ENCODE peak calls at places on chromosomes 13 and 19, in four cellular contexts. One of them, this sample, is unnamed.

GRCh38 chr13:72230131-72230530 is 363.1 kb upstream of the DACH1 start:
- DNase-seq in AG09309: no peak
- DNase-seq in astrocyte: no peak
- DNase-seq in right atrium auricular region: no peak
- DNase-seq in this sample: no peak

GRCh38 chr13:102651392-102651791 is 43.5 kb downstream of the METTL21C start:
- DNase-seq in AG09309: no peak
- DNase-seq in astrocyte: peak
- DNase-seq in right atrium auricular region: no peak
- DNase-seq in this sample: no peak

GRCh38 chr13:80379245-80379644 is 38.3 kb upstream of the SPRY2 start:
- DNase-seq in AG09309: no peak
- DNase-seq in astrocyte: peak
- DNase-seq in right atrium auricular region: no peak
- DNase-seq in this sample: no peak

GRCh38 chr19:46297700-46298476 is 1.0 kb downstream of the HIF3A start:
- DNase-seq in AG09309: no peak
- DNase-seq in astrocyte: no peak
- DNase-seq in right atrium auricular region: peak
- DNase-seq in this sample: no peak

GRCh38 chr13:37225414-37226047 is 120.1 kb upstream of the CSNK1A1L start:
- DNase-seq in AG09309: peak
- DNase-seq in astrocyte: peak
- DNase-seq in right atrium auricular region: no peak
- DNase-seq in this sample: no peak

GRCh38 chr19:46927893-46928292 is 67.1 kb downstream of the ARHGAP35 start:
- DNase-seq in AG09309: no peak
- DNase-seq in astrocyte: no peak
- DNase-seq in right atrium auricular region: no peak
- DNase-seq in this sample: no peak

GRCh38 chr19:7450243-7451223 is 38.3 kb downstream of the PEX11G start:
- DNase-seq in AG09309: peak
- DNase-seq in astrocyte: peak
- DNase-seq in right atrium auricular region: no peak
- DNase-seq in this sample: no peak

GRCh38 chr13:93956416-93956815 is 523.1 kb downstream of the DCT start:
- DNase-seq in AG09309: no peak
- DNase-seq in astrocyte: peak
- DNase-seq in right atrium auricular region: no peak
- DNase-seq in this sample: no peak

GRCh38 chr19:53981408-53981998 is 9.9 kb upstream of the CACNG6 start:
- DNase-seq in AG09309: no peak
- DNase-seq in astrocyte: no peak
- DNase-seq in right atrium auricular region: no peak
- DNase-seq in this sample: no peak

GRCh38 chr13:109788372-109789195 is 2.2 kb upstream of the IRS2 start:
- DNase-seq in AG09309: no peak
- DNase-seq in astrocyte: no peak
- DNase-seq in right atrium auricular region: no peak
- DNase-seq in this sample: no peak

GRCh38 chr13:28384789-28385188 is 110.1 kb downstream of the FLT1 start:
- DNase-seq in AG09309: no peak
- DNase-seq in astrocyte: no peak
- DNase-seq in right atrium auricular region: no peak
- DNase-seq in this sample: no peak

GRCh38 chr13:97878421-97879375 is 74.8 kb upstream of the IPO5 start:
- DNase-seq in AG09309: no peak
- DNase-seq in astrocyte: peak
- DNase-seq in right atrium auricular region: no peak
- DNase-seq in this sample: no peak

GRCh38 chr19:27805848-27806247 is 1407.1 kb downstream of the UQCRFS1 start:
- DNase-seq in AG09309: no peak
- DNase-seq in astrocyte: no peak
- DNase-seq in right atrium auricular region: no peak
- DNase-seq in this sample: no peak

GRCh38 chr19:39705578-39706188 is 1.4 kb downstream of the LGALS14 start:
- DNase-seq in AG09309: no peak
- DNase-seq in astrocyte: no peak
- DNase-seq in right atrium auricular region: no peak
- DNase-seq in this sample: no peak

GRCh38 chr13:46721054-46721453 is 75.9 kb downstream of the ESD start:
- DNase-seq in AG09309: no peak
- DNase-seq in astrocyte: no peak
- DNase-seq in right atrium auricular region: no peak
- DNase-seq in this sample: no peak

GRCh38 chr13:104553156-104553555 is 1486.9 kb upstream of the SLC10A2 start:
- DNase-seq in AG09309: no peak
- DNase-seq in astrocyte: peak
- DNase-seq in right atrium auricular region: no peak
- DNase-seq in this sample: no peak

GRCh38 chr13:64709079-64709478 is 2521.1 kb downstream of the PCDH9 start:
- DNase-seq in AG09309: no peak
- DNase-seq in astrocyte: no peak
- DNase-seq in right atrium auricular region: no peak
- DNase-seq in this sample: no peak

GRCh38 chr19:16164222-16164890 is 9.0 kb downstream of the CIB3 start:
- DNase-seq in AG09309: no peak
- DNase-seq in astrocyte: no peak
- DNase-seq in right atrium auricular region: no peak
- DNase-seq in this sample: no peak

GRCh38 chr13:100306444-100306999 is 217.6 kb downstream of the PCCA start:
- DNase-seq in AG09309: no peak
- DNase-seq in astrocyte: no peak
- DNase-seq in right atrium auricular region: no peak
- DNase-seq in this sample: no peak

GRCh38 chr13:28286263-28286662 is 147.9 kb downstream of the PAN3 start:
- DNase-seq in AG09309: no peak
- DNase-seq in astrocyte: no peak
- DNase-seq in right atrium auricular region: no peak
- DNase-seq in this sample: no peak

GRCh38 chr13:113597386-113598080 is 13.0 kb downstream of the TFDP1 start:
- DNase-seq in AG09309: no peak
- DNase-seq in astrocyte: no peak
- DNase-seq in right atrium auricular region: no peak
- DNase-seq in this sample: peak

GRCh38 chr19:55005684-55006488 is 32.2 kb downstream of the GP6 start:
- DNase-seq in AG09309: no peak
- DNase-seq in astrocyte: peak
- DNase-seq in right atrium auricular region: no peak
- DNase-seq in this sample: peak

GRCh38 chr13:112697756-112698655 is 8.2 kb downstream of the ATP11A start:
- DNase-seq in AG09309: peak
- DNase-seq in astrocyte: no peak
- DNase-seq in right atrium auricular region: no peak
- DNase-seq in this sample: no peak

GRCh38 chr19:3060852-3061182 is 1.5 kb downstream of the TLE5 start:
- DNase-seq in AG09309: no peak
- DNase-seq in astrocyte: no peak
- DNase-seq in right atrium auricular region: no peak
- DNase-seq in this sample: no peak

GRCh38 chr19:49862411-49863253 is 4.7 kb downstream of the PNKP start:
- DNase-seq in AG09309: no peak
- DNase-seq in astrocyte: no peak
- DNase-seq in right atrium auricular region: no peak
- DNase-seq in this sample: peak

GRCh38 chr13:53398051-53398450 is 369.4 kb downstream of the OLFM4 start:
- DNase-seq in AG09309: no peak
- DNase-seq in astrocyte: no peak
- DNase-seq in right atrium auricular region: no peak
- DNase-seq in this sample: no peak

GRCh38 chr19:3494051-3494450 is 6.4 kb downstream of the DOHH start:
- DNase-seq in AG09309: no peak
- DNase-seq in astrocyte: no peak
- DNase-seq in right atrium auricular region: no peak
- DNase-seq in this sample: no peak

GRCh38 chr19:29524201-29524911 is 1.4 kb upstream of the VSTM2B start:
- DNase-seq in AG09309: no peak
- DNase-seq in astrocyte: no peak
- DNase-seq in right atrium auricular region: no peak
- DNase-seq in this sample: no peak
- TF ChIP-seq CTCF in AG09309: no peak
- TF ChIP-seq CTCF in astrocyte: no peak
- TF ChIP-seq CTCF in right atrium auricular region: no peak
- TF ChIP-seq CTCF in this sample: no peak

GRCh38 chr13:51797664-51798488 is 6.1 kb downstream of the DHRS12 start:
- DNase-seq in AG09309: no peak
- DNase-seq in astrocyte: peak
- DNase-seq in right atrium auricular region: no peak
- DNase-seq in this sample: no peak
- TF ChIP-seq CTCF in AG09309: peak
- TF ChIP-seq CTCF in astrocyte: peak
- TF ChIP-seq CTCF in right atrium auricular region: no peak
- TF ChIP-seq CTCF in this sample: no peak

GRCh38 chr19:11155373-11156120 is at the start of gene SPC24:
- DNase-seq in AG09309: peak
- DNase-seq in astrocyte: peak
- DNase-seq in right atrium auricular region: peak
- DNase-seq in this sample: peak
- TF ChIP-seq CTCF in AG09309: no peak
- TF ChIP-seq CTCF in astrocyte: no peak
- TF ChIP-seq CTCF in right atrium auricular region: no peak
- TF ChIP-seq CTCF in this sample: no peak

DNA sequence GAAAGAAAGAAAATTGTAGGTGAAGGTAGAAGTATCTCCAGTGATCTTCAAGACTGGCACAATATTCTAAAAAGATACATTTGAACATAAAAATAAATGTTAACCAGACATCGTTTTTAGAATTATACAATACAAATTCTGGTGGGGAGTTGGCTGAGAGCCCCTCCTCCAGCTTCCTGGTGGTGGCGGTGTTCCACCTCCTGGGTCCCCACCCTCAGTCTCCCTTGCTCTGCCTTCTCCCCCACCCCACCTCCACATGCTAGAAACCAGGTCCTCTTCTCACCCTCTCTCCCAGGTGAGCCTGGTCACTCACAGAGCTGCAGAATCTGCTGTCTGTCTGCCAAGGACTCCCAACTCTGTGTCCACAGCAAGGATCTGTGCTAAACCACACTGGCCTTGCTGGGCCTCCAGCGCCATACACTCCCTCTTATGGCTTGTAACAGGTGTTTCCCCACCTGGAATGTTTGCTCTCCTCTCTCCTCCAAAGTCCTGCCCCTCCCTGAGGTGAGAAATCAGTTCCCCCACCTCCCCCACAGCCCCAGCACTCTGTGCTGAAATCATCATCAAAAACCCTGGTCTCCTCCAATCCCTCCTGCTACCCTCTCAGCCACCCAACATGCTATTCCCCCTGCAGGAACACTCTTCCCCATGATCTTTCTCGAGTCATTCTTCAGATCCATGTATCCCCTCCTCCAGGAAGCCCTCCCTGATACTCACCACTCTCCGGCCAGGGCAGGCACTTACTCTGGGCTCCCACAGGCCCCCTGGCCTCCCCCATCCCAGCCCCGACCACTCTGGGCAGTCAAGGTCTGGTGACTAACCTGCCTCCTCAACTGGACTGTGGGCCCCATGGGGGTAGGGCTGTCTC is 20.5 kb upstream of the CYP2S1 start:
- DNase-seq in AG09309: no peak
- DNase-seq in astrocyte: no peak
- DNase-seq in right atrium auricular region: no peak
- DNase-seq in this sample: no peak
- TF ChIP-seq CTCF in AG09309: no peak
- TF ChIP-seq CTCF in astrocyte: no peak
- TF ChIP-seq CTCF in right atrium auricular region: no peak
- TF ChIP-seq CTCF in this sample: no peak

DNA sequence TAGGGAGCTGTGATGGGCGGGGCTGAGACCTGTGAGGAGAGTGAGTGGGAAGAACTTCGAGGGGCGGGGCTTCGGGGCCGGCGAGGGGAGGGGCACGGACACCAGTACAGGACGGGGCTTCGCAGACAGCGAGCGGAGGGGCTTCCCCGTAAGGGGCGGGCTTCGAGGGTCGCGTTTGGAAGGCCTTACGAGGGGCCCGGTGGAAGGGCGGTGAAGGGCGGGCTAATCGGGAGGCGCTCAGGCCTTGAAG is 4.1 kb upstream of the EMP3 start:
- DNase-seq in AG09309: no peak
- DNase-seq in astrocyte: peak
- DNase-seq in right atrium auricular region: peak
- DNase-seq in this sample: peak
- TF ChIP-seq CTCF in AG09309: no peak
- TF ChIP-seq CTCF in astrocyte: no peak
- TF ChIP-seq CTCF in right atrium auricular region: no peak
- TF ChIP-seq CTCF in this sample: no peak

GRCh38 chr19:52492201-52492960 is 35.1 kb upstream of the ZNF808 start:
- DNase-seq in AG09309: no peak
- DNase-seq in astrocyte: no peak
- DNase-seq in right atrium auricular region: no peak
- DNase-seq in this sample: no peak

GRCh38 chr19:52494518-52494917 is 33.0 kb upstream of the ZNF808 start:
- DNase-seq in AG09309: no peak
- DNase-seq in astrocyte: no peak
- DNase-seq in right atrium auricular region: no peak
- DNase-seq in this sample: no peak

GRCh38 chr19:52498571-52498970 is 28.9 kb upstream of the ZNF808 start:
- DNase-seq in AG09309: no peak
- DNase-seq in astrocyte: no peak
- DNase-seq in right atrium auricular region: no peak
- DNase-seq in this sample: no peak

GRCh38 chr19:52492991-52493470 is 34.4 kb upstream of the ZNF808 start:
- DNase-seq in AG09309: no peak
- DNase-seq in astrocyte: no peak
- DNase-seq in right atrium auricular region: no peak
- DNase-seq in this sample: no peak
- TF ChIP-seq CTCF in AG09309: no peak
- TF ChIP-seq CTCF in astrocyte: no peak
- TF ChIP-seq CTCF in right atrium auricular region: no peak
- TF ChIP-seq CTCF in this sample: no peak

GRCh38 chr19:38291855-38292254 is 12.2 kb upstream of the C19orf33 start:
- DNase-seq in AG09309: no peak
- DNase-seq in astrocyte: no peak
- DNase-seq in right atrium auricular region: no peak
- DNase-seq in this sample: no peak
- TF ChIP-seq CTCF in AG09309: no peak
- TF ChIP-seq CTCF in astrocyte: no peak
- TF ChIP-seq CTCF in right atrium auricular region: no peak
- TF ChIP-seq CTCF in this sample: no peak

This sample was measured in CD14-positive monocyte.